ENCODE peak calls at places on chromosomes 6 and 20, in nine cellular contexts. R is heart left ventricle; H is aorta; M is spleen; O is left ventricle myocardium inferior; V is transverse colon; A is cardiac muscle cell; S is effector memory CD4-positive, alpha-beta T cell; B is PC-9. E is an unnamed sample.

GRCh38 chr6:30898750-30899360 is 9.2 kb upstream of the GTF2H4 start:
- DNase-seq in R (no peak), H (no peak), M (no peak), O (no peak), V (no peak), A (no peak), S (no peak), B (no peak), E (no peak)

GRCh38 chr20:25546048-25546447 is 39.3 kb downstream of the NINL start:
- DNase-seq in R (no peak), H (no peak), M (no peak), O (no peak), V (no peak), A (no peak), S (no peak), B (no peak), E (no peak)

GRCh38 chr6:161631676-161632194 is 357.9 kb upstream of the AGPAT4 start:
- DNase-seq in R (no peak), H (no peak), M (no peak), O (no peak), V (no peak), A (no peak), S (no peak), B (no peak), E (no peak)

GRCh38 chr6:36692220-36692619 is 5.4 kb upstream of the RAB44 start:
- DNase-seq in R (no peak), H (no peak), M (peak), O (no peak), V (peak), A (no peak), S (no peak), B (no peak), E (no peak)

GRCh38 chr20:49287555-49288249 is 9.8 kb upstream of the ZNFX1 start:
- DNase-seq in R (no peak), H (no peak), M (no peak), O (no peak), V (no peak), A (no peak), S (no peak), B (peak), E (no peak)

GRCh38 chr20:11274137-11274536 is 600.3 kb upstream of the JAG1 start:
- DNase-seq in R (peak), H (peak), M (no peak), O (no peak), V (no peak), A (peak), S (no peak), B (peak), E (peak)

GRCh38 chr6:3962897-3963296 is 113.7 kb downstream of the FAM50B start:
- DNase-seq in R (no peak), H (no peak), M (no peak), O (no peak), V (no peak), A (no peak), S (no peak), B (no peak), E (peak)

GRCh38 chr6:39923394-39923793 is 10.9 kb downstream of the MOCS1 start:
- DNase-seq in R (no peak), H (peak), M (peak), O (peak), V (peak), A (no peak), S (no peak), B (no peak), E (peak)

GRCh38 chr20:11921326-11921725 is 3.6 kb downstream of the BTBD3 start:
- DNase-seq in R (no peak), H (no peak), M (no peak), O (no peak), V (no peak), A (no peak), S (no peak), B (no peak), E (no peak)

GRCh38 chr20:1509237-1509636 is 18.0 kb upstream of the SIRPB2 start:
- DNase-seq in R (no peak), H (no peak), M (no peak), O (no peak), V (no peak), A (peak), S (no peak), B (no peak), E (peak)

GRCh38 chr6:87903299-87903698 is 144.3 kb upstream of the SPACA1 start:
- DNase-seq in R (no peak), H (no peak), M (no peak), O (no peak), V (no peak), A (no peak), S (no peak), B (no peak), E (no peak)

GRCh38 chr6:3410385-3411360 is 46.2 kb downstream of the SLC22A23 start:
- DNase-seq in R (peak), H (peak), M (no peak), O (no peak), V (peak), A (peak), S (peak), B (no peak), E (no peak)

GRCh38 chr6:155014715-155015300 is 19.7 kb downstream of the TIAM2 start:
- DNase-seq in R (no peak), H (no peak), M (no peak), O (no peak), V (no peak), A (no peak), S (no peak), B (peak), E (no peak)

GRCh38 chr6:158488065-158488464 is 71.8 kb upstream of the TMEM181 start:
- DNase-seq in R (no peak), H (no peak), M (no peak), O (no peak), V (no peak), A (no peak), S (no peak), B (peak), E (no peak)

GRCh38 chr20:48659888-48660287 is 167.9 kb downstream of the PREX1 start:
- DNase-seq in R (no peak), H (peak), M (no peak), O (no peak), V (no peak), A (no peak), S (no peak), B (no peak), E (peak)

GRCh38 chr6:80535914-80536565 is 429.6 kb downstream of the BCKDHB start:
- DNase-seq in R (no peak), H (no peak), M (no peak), O (no peak), V (no peak), A (no peak), S (no peak), B (no peak), E (no peak)

GRCh38 chr20:21099653-21100589 is 6.2 kb downstream of the LINC00237 start:
- DNase-seq in R (peak), H (peak), M (peak), O (peak), V (peak), A (peak), S (peak), B (no peak), E (no peak)

GRCh38 chr20:63690898-63691710 is 5.3 kb upstream of the TNFRSF6B start:
- DNase-seq in R (no peak), H (peak), M (peak), O (no peak), V (no peak), A (no peak), S (no peak), B (peak), E (no peak)

GRCh38 chr20:4782373-4782772 is 60.7 kb downstream of the PRND start:
- DNase-seq in R (no peak), H (no peak), M (no peak), O (no peak), V (no peak), A (no peak), S (no peak), B (no peak), E (peak)

GRCh38 chr20:35093245-35093884 is 758 bp upstream of the TRPC4AP start:
- DNase-seq in R (no peak), H (no peak), M (no peak), O (no peak), V (no peak), A (no peak), S (no peak), B (peak), E (no peak)

GRCh38 chr6:69973138-69973537 is 106.8 kb downstream of the COL19A1 start:
- DNase-seq in R (no peak), H (no peak), M (no peak), O (no peak), V (no peak), A (no peak), S (no peak), B (no peak), E (no peak)

GRCh38 chr6:30646450-30647038 is 389 bp upstream of the C6orf136 start:
- DNase-seq in R (peak), H (peak), M (peak), O (peak), V (peak), A (peak), S (peak), B (no peak), E (no peak)

GRCh38 chr20:62837790-62838458 is 21.1 kb downstream of the COL9A3 start:
- DNase-seq in R (peak), H (no peak), M (peak), O (no peak), V (peak), A (no peak), S (no peak), B (peak), E (peak)

GRCh38 chr6:158218467-158218866 is 50.3 kb downstream of the GTF2H5 start:
- DNase-seq in R (no peak), H (no peak), M (no peak), O (no peak), V (no peak), A (no peak), S (no peak), B (no peak), E (no peak)

GRCh38 chr6:135586844-135587243 is 89.3 kb upstream of the AHI1 start:
- DNase-seq in R (no peak), H (no peak), M (no peak), O (no peak), V (no peak), A (no peak), S (no peak), B (no peak), E (peak)

GRCh38 chr6:140857734-140858380 is 1274.9 kb upstream of the GJE1 start:
- DNase-seq in R (no peak), H (no peak), M (no peak), O (no peak), V (no peak), A (no peak), S (no peak), B (no peak), E (no peak)

GRCh38 chr6:109455161-109455501 is 441 bp downstream of the MICAL1 start:
- DNase-seq in R (no peak), H (no peak), M (peak), O (no peak), V (peak), A (no peak), S (no peak), B (no peak), E (no peak)

GRCh38 chr6:165834613-165835259 is 171.7 kb upstream of the PDE10A start:
- DNase-seq in R (peak), H (no peak), M (no peak), O (peak), V (peak), A (no peak), S (no peak), B (no peak), E (peak)

GRCh38 chr6:57173056-57173885 is 1.1 kb downstream of the BAG2 start:
- DNase-seq in R (peak), H (no peak), M (peak), O (no peak), V (peak), A (peak), S (no peak), B (no peak), E (no peak)

GRCh38 chr20:34703573-34704176 is 469 bp upstream of the TP53INP2 start:
- DNase-seq in R (peak), H (peak), M (no peak), O (no peak), V (peak), A (peak), S (no peak), B (no peak), E (peak)

GRCh38 chr6:10030942-10031537 is 383.8 kb downstream of the TFAP2A start:
- DNase-seq in R (no peak), H (no peak), M (no peak), O (no peak), V (no peak), A (peak), S (no peak), B (no peak), E (peak)

GRCh38 chr6:84026721-84027164 is 6.8 kb upstream of the MRAP2 start:
- DNase-seq in R (no peak), H (no peak), M (no peak), O (no peak), V (peak), A (no peak), S (no peak), B (no peak), E (no peak)

GRCh38 chr6:105359419-105360366 is 43.2 kb downstream of the PREP start:
- DNase-seq in R (no peak), H (no peak), M (no peak), O (no peak), V (no peak), A (peak), S (no peak), B (peak), E (no peak)

GRCh38 chr6:28356666-28357020 is 6.9 kb downstream of the ZKSCAN3 start:
- DNase-seq in R (no peak), H (no peak), M (peak), O (no peak), V (no peak), A (no peak), S (no peak), B (no peak), E (no peak)

GRCh38 chr6:73579389-73579788 is 58.6 kb upstream of the EEF1A1 start:
- DNase-seq in R (no peak), H (peak), M (peak), O (no peak), V (no peak), A (no peak), S (no peak), B (no peak), E (no peak)

DNA sequence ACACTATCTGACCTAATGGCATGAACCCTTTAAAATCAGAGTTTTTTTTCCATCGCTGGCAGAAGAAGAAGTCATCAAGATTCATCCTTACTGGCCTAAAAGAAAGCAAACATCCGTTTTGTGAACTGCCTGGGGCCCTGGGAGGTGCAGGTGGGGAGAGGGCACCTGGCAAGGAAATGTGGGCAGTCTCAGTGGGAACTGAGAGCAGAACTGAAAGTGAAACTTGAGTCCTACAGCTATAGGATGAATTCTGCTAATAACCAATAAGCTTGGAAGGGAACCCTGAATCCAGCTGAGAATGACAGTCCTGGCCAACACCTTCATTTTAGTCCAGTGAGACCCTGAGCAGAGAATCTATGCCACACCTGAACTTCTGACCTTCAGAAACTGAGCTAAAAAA is 130.0 kb upstream of the ASCC3 start:
- DNase-seq in R (no peak), H (no peak), M (no peak), O (no peak), V (peak), A (no peak), S (no peak), B (peak), E (no peak)
- H3K4me3 ChIP-seq in R (no peak), H (no peak), M (no peak), O (no peak), V (no peak), A (no peak), S (peak), B (peak), E (no peak)

GRCh38 chr20:58853976-58854637 is 1.6 kb downstream of the GNAS start:
- DNase-seq in R (no peak), H (no peak), M (no peak), O (no peak), V (no peak), A (no peak), S (no peak), B (no peak), E (no peak)
- H3K4me3 ChIP-seq in R (peak), H (no peak), M (peak), O (peak), V (peak), A (peak), S (peak), B (no peak), E (no peak)

GRCh38 chr6:147958683-147959082 is 384.0 kb upstream of the SASH1 start:
- DNase-seq in R (no peak), H (no peak), M (no peak), O (no peak), V (no peak), A (peak), S (no peak), B (no peak), E (no peak)
- H3K4me3 ChIP-seq in R (no peak), H (no peak), M (no peak), O (no peak), V (no peak), A (no peak), S (no peak), B (no peak), E (no peak)

GRCh38 chr20:6008254-6008653 is 45.6 kb downstream of the LRRN4 start:
- DNase-seq in R (peak), H (peak), M (no peak), O (no peak), V (peak), A (peak), S (no peak), B (peak), E (peak)

GRCh38 chr20:6007094-6007528 is 46.7 kb downstream of the LRRN4 start:
- DNase-seq in R (no peak), H (no peak), M (no peak), O (no peak), V (no peak), A (no peak), S (no peak), B (no peak), E (no peak)

GRCh38 chr20:6012166-6012565 is 41.7 kb downstream of the LRRN4 start:
- DNase-seq in R (no peak), H (no peak), M (no peak), O (no peak), V (no peak), A (no peak), S (no peak), B (no peak), E (no peak)

GRCh38 chr20:6006603-6006949 is 47.3 kb downstream of the LRRN4 start:
- DNase-seq in R (no peak), H (no peak), M (no peak), O (peak), V (no peak), A (no peak), S (no peak), B (no peak), E (no peak)

DNA sequence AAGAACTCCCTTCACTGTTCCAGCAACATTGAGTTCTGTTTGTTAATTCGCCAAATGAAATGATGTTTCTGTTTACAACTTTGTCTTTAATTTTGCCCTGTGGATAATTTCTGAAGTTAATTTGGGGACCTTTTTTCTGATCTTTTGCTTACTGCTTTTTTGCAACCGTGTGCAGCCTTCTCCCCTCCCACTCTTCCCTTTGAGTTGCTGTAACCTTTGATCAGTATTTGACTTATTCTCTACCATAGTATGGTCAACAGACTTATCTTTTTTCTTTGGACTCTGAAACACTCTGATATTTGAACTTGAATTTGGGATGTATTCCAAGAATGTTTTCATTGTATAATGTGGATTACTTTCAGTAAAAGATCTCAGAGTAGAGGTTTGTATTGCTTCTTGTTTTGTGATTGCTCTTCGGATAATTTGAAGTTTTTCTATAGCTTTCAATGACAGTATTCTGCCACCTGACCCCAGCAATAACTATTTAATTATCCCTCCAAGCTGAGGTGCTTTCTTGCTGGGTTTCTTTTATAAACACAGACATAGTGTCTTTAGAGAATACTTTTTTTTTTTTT is 46.2 kb downstream of the LRRN4 start:
- DNase-seq in R (no peak), H (no peak), M (no peak), O (no peak), V (no peak), A (no peak), S (no peak), B (no peak), E (no peak)
- H3K4me3 ChIP-seq in R (peak), H (peak), M (peak), O (peak), V (peak), A (peak), S (peak), B (peak), E (peak)

GRCh38 chr6:15255481-15256414 is 9.9 kb downstream of the JARID2 start:
- DNase-seq in R (no peak), H (no peak), M (no peak), O (no peak), V (no peak), A (no peak), S (no peak), B (peak), E (no peak)

GRCh38 chr6:15259766-15260098 is 13.9 kb downstream of the JARID2 start:
- DNase-seq in R (no peak), H (no peak), M (no peak), O (no peak), V (no peak), A (no peak), S (no peak), B (no peak), E (no peak)

GRCh38 chr6:15253107-15254073 is 7.5 kb downstream of the JARID2 start:
- DNase-seq in R (no peak), H (no peak), M (no peak), O (no peak), V (no peak), A (no peak), S (no peak), B (no peak), E (no peak)

GRCh38 chr6:15254074-15254975 is 8.5 kb downstream of the JARID2 start:
- DNase-seq in R (no peak), H (no peak), M (no peak), O (no peak), V (no peak), A (no peak), S (no peak), B (no peak), E (no peak)

GRCh38 chr6:15256538-15257222 is 10.8 kb downstream of the JARID2 start:
- DNase-seq in R (no peak), H (no peak), M (no peak), O (peak), V (no peak), A (no peak), S (no peak), B (no peak), E (no peak)
- H3K4me3 ChIP-seq in R (no peak), H (no peak), M (no peak), O (peak), V (no peak), A (no peak), S (no peak), B (no peak), E (no peak)

DNA sequence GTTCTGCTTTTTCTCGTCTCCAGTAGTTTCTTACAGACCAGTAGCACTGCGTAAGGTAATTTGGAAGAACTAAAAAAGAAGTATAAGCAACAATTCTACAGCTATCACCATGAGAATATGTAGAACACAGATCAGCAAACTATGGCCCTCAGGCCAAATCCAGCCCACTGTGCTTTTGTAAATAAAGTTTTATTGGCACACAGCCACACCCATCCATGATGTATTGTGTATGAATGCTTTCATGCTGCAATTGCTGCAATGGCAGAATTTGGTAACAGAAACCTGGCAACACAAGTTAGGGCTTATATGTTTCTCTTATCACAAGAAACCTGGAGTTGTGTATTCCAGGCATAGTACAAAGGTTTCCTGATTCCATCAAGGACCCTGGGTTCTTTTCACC is 386.8 kb upstream of the TSHZ2 start:
- DNase-seq in R (no peak), H (no peak), M (no peak), O (no peak), V (no peak), A (no peak), S (no peak), B (no peak), E (no peak)
- H3K4me3 ChIP-seq in R (no peak), H (no peak), M (no peak), O (no peak), V (no peak), A (no peak), S (no peak), B (no peak), E (no peak)

GRCh38 chr6:156924241-156924640 is 147.1 kb downstream of the ARID1B start:
- DNase-seq in R (no peak), H (no peak), M (no peak), O (no peak), V (no peak), A (no peak), S (no peak), B (no peak), E (no peak)
- H3K4me3 ChIP-seq in R (no peak), H (no peak), M (no peak), O (no peak), V (no peak), A (no peak), S (no peak), B (no peak), E (no peak)

E was measured in LNCaP clone FGC.